ENCODE peak calls at places on chromosomes 1 and 21, in eight cellular contexts. Y is Daoy, J is foreskin keratinocyte, I is endothelial cell, T is mucosa of descending colon, N is activated gamma-delta T cell treated with Interleukin-2 at 50 U/mL for 16 hours, U is suprapubic skin, E is occipital lobe. K is an unnamed sample.

GRCh38 chr1:1777510-1777909 is 760 bp downstream of the NADK start:
- DNase-seq in T (peak; percentile 54), J (no peak), U (no peak), I (no peak), E (no peak), Y (peak; percentile 55), N (no peak), K (peak; percentile 56)

GRCh38 chr1:43688109-43688387 is 19.3 kb upstream of the ST3GAL3 start:
- DNase-seq in E (no peak), I (no peak), J (no peak), U (no peak), Y (no peak), N (no peak), T (no peak), K (no peak)

GRCh38 chr1:112998592-112999235 is 42.7 kb upstream of the SLC16A1 start:
- DNase-seq in E (peak; percentile 12), T (no peak), J (peak; percentile 72), Y (peak; percentile 20), U (no peak), I (no peak), N (no peak), K (peak; percentile 64)

GRCh38 chr1:48873944-48874343 is 97.3 kb upstream of the BEND5 start:
- DNase-seq in J (no peak), Y (no peak), I (no peak), T (no peak), N (no peak), U (no peak), E (peak; percentile 33), K (no peak)

GRCh38 chr1:67339623-67340343 is 32.1 kb downstream of the IL12RB2 start:
- DNase-seq in J (peak; percentile 85), I (no peak), N (no peak), U (no peak), E (no peak), Y (peak; percentile 82), T (no peak), K (peak; percentile 50)

GRCh38 chr1:153309441-153309840 is 3.3 kb downstream of the PGLYRP3 start:
- DNase-seq in Y (no peak), J (no peak), E (no peak), I (no peak), U (no peak), T (no peak), N (no peak), K (no peak)

GRCh38 chr1:176066709-176067108 is 140.4 kb downstream of the COP1 start:
- DNase-seq in U (no peak), J (no peak), I (no peak), T (no peak), Y (no peak), E (no peak), N (no peak), K (no peak)

GRCh38 chr21:42218836-42219605 is at the start of gene ABCG1:
- DNase-seq in N (peak; percentile 27), T (peak; percentile 78), J (peak; percentile 15), Y (peak; percentile 58), U (peak; percentile 79), I (peak; percentile 56), E (peak; percentile 31), K (peak; percentile 33)

GRCh38 chr1:225811622-225812487 is 1.9 kb downstream of the EPHX1 start:
- DNase-seq in Y (no peak), N (no peak), E (no peak), T (no peak), J (no peak), I (peak; percentile 53), U (no peak), K (peak; percentile 34)

GRCh38 chr1:88433556-88433955 is 250.5 kb upstream of the PKN2 start:
- DNase-seq in I (no peak), J (peak; percentile 24), E (no peak), T (no peak), Y (no peak), N (no peak), U (no peak), K (peak; percentile 16)

GRCh38 chr1:116259665-116260064 is 113.4 kb upstream of the ATP1A1 start:
- DNase-seq in J (no peak), E (no peak), Y (no peak), T (no peak), I (no peak), N (no peak), U (no peak), K (no peak)

GRCh38 chr1:107339775-107340174 is 198.9 kb downstream of the NTNG1 start:
- DNase-seq in E (no peak), T (no peak), J (no peak), I (no peak), N (no peak), U (no peak), Y (no peak), K (no peak)

GRCh38 chr1:37601441-37601840 is 5.7 kb upstream of the GNL2 start:
- DNase-seq in E (no peak), Y (no peak), U (no peak), N (no peak), I (no peak), J (no peak), T (no peak), K (no peak)

K was measured in MG63.